ENCODE peak calls at places on chromosome 11, in eight cellular contexts. One of them, this sample, is unnamed.

GRCh38 chr11:100927579-100927978 is 202.0 kb downstream of the PGR start:
- DNase-seq in dorsolateral prefrontal cortex: no peak
- DNase-seq in GM12878: no peak
- DNase-seq in AML-193: no peak
- DNase-seq in colonic mucosa: no peak
- DNase-seq in amygdala: no peak
- DNase-seq in activated CD4-positive, alpha-beta T cell treated with anti-CD3 and anti-CD28 coated beads, Interleukin-2, amount 50 U/mL, for 24 hours: no peak
- DNase-seq in SW480: no peak
- DNase-seq in this sample: no peak

GRCh38 chr11:10487002-10487647 is 32.1 kb downstream of the AMPD3 start:
- DNase-seq in dorsolateral prefrontal cortex: no peak
- DNase-seq in AML-193: no peak
- DNase-seq in SW480: no peak
- DNase-seq in colonic mucosa: no peak
- DNase-seq in GM12878: no peak
- DNase-seq in activated CD4-positive, alpha-beta T cell treated with anti-CD3 and anti-CD28 coated beads, Interleukin-2, amount 50 U/mL, for 24 hours: no peak
- DNase-seq in amygdala: no peak
- DNase-seq in this sample: no peak

GRCh38 chr11:121914508-121914907 is 201.5 kb downstream of the BLID start:
- DNase-seq in activated CD4-positive, alpha-beta T cell treated with anti-CD3 and anti-CD28 coated beads, Interleukin-2, amount 50 U/mL, for 24 hours: no peak
- DNase-seq in amygdala: no peak
- DNase-seq in dorsolateral prefrontal cortex: no peak
- DNase-seq in GM12878: no peak
- DNase-seq in SW480: no peak
- DNase-seq in AML-193: no peak
- DNase-seq in colonic mucosa: no peak
- DNase-seq in this sample: no peak

GRCh38 chr11:72238040-72238450 is 5.9 kb downstream of the PHOX2A start:
- DNase-seq in AML-193: peak; percentile 19
- DNase-seq in amygdala: peak; percentile 39
- DNase-seq in colonic mucosa: peak; percentile 70
- DNase-seq in GM12878: no peak
- DNase-seq in dorsolateral prefrontal cortex: peak; percentile 34
- DNase-seq in activated CD4-positive, alpha-beta T cell treated with anti-CD3 and anti-CD28 coated beads, Interleukin-2, amount 50 U/mL, for 24 hours: peak; percentile 30
- DNase-seq in SW480: no peak
- DNase-seq in this sample: peak; percentile 36

GRCh38 chr11:11558352-11558751 is 63.5 kb downstream of the GALNT18 start:
- DNase-seq in activated CD4-positive, alpha-beta T cell treated with anti-CD3 and anti-CD28 coated beads, Interleukin-2, amount 50 U/mL, for 24 hours: no peak
- DNase-seq in dorsolateral prefrontal cortex: no peak
- DNase-seq in GM12878: no peak
- DNase-seq in colonic mucosa: no peak
- DNase-seq in amygdala: no peak
- DNase-seq in AML-193: no peak
- DNase-seq in SW480: no peak
- DNase-seq in this sample: no peak

GRCh38 chr11:113778111-113778910 is 1.3 kb upstream of the CLDN25 start:
- DNase-seq in GM12878: no peak
- DNase-seq in activated CD4-positive, alpha-beta T cell treated with anti-CD3 and anti-CD28 coated beads, Interleukin-2, amount 50 U/mL, for 24 hours: no peak
- DNase-seq in dorsolateral prefrontal cortex: peak; percentile 60
- DNase-seq in SW480: peak; percentile 38
- DNase-seq in colonic mucosa: no peak
- DNase-seq in amygdala: peak; percentile 69
- DNase-seq in AML-193: no peak
- DNase-seq in this sample: no peak

GRCh38 chr11:65087827-65088226 is 3.8 kb downstream of the ZFPL1 start:
- DNase-seq in SW480: no peak
- DNase-seq in amygdala: no peak
- DNase-seq in colonic mucosa: no peak
- DNase-seq in dorsolateral prefrontal cortex: no peak
- DNase-seq in activated CD4-positive, alpha-beta T cell treated with anti-CD3 and anti-CD28 coated beads, Interleukin-2, amount 50 U/mL, for 24 hours: no peak
- DNase-seq in GM12878: no peak
- DNase-seq in AML-193: no peak
- DNase-seq in this sample: no peak

GRCh38 chr11:72634016-72634415 is 40.2 kb downstream of the PDE2A start:
- DNase-seq in GM12878: no peak
- DNase-seq in amygdala: no peak
- DNase-seq in SW480: no peak
- DNase-seq in AML-193: no peak
- DNase-seq in activated CD4-positive, alpha-beta T cell treated with anti-CD3 and anti-CD28 coated beads, Interleukin-2, amount 50 U/mL, for 24 hours: no peak
- DNase-seq in colonic mucosa: no peak
- DNase-seq in dorsolateral prefrontal cortex: no peak
- DNase-seq in this sample: no peak

GRCh38 chr11:2271077-2271326 is 614 bp upstream of the ASCL2 start:
- DNase-seq in SW480: peak; percentile 68
- DNase-seq in AML-193: peak; percentile 43
- DNase-seq in dorsolateral prefrontal cortex: no peak
- DNase-seq in activated CD4-positive, alpha-beta T cell treated with anti-CD3 and anti-CD28 coated beads, Interleukin-2, amount 50 U/mL, for 24 hours: peak; percentile 14
- DNase-seq in amygdala: no peak
- DNase-seq in GM12878: no peak
- DNase-seq in colonic mucosa: peak; percentile 39
- DNase-seq in this sample: no peak

GRCh38 chr11:99682646-99683045 is 661.9 kb downstream of the CNTN5 start:
- DNase-seq in colonic mucosa: no peak
- DNase-seq in dorsolateral prefrontal cortex: no peak
- DNase-seq in SW480: no peak
- DNase-seq in GM12878: no peak
- DNase-seq in activated CD4-positive, alpha-beta T cell treated with anti-CD3 and anti-CD28 coated beads, Interleukin-2, amount 50 U/mL, for 24 hours: no peak
- DNase-seq in amygdala: no peak
- DNase-seq in AML-193: no peak
- DNase-seq in this sample: no peak

GRCh38 chr11:128686745-128687177 is 7.1 kb upstream of the FLI1 start:
- DNase-seq in activated CD4-positive, alpha-beta T cell treated with anti-CD3 and anti-CD28 coated beads, Interleukin-2, amount 50 U/mL, for 24 hours: peak; percentile 51
- DNase-seq in colonic mucosa: no peak
- DNase-seq in dorsolateral prefrontal cortex: no peak
- DNase-seq in SW480: no peak
- DNase-seq in AML-193: no peak
- DNase-seq in amygdala: no peak
- DNase-seq in GM12878: no peak
- DNase-seq in this sample: no peak

GRCh38 chr11:6745018-6745417 is 26.8 kb downstream of the OR2AG2 start:
- DNase-seq in colonic mucosa: no peak
- DNase-seq in activated CD4-positive, alpha-beta T cell treated with anti-CD3 and anti-CD28 coated beads, Interleukin-2, amount 50 U/mL, for 24 hours: no peak
- DNase-seq in amygdala: no peak
- DNase-seq in dorsolateral prefrontal cortex: no peak
- DNase-seq in GM12878: no peak
- DNase-seq in SW480: no peak
- DNase-seq in AML-193: no peak
- DNase-seq in this sample: no peak

GRCh38 chr11:115984228-115984627 is 480.0 kb upstream of the CADM1 start:
- DNase-seq in GM12878: no peak
- DNase-seq in SW480: no peak
- DNase-seq in amygdala: no peak
- DNase-seq in AML-193: no peak
- DNase-seq in dorsolateral prefrontal cortex: no peak
- DNase-seq in activated CD4-positive, alpha-beta T cell treated with anti-CD3 and anti-CD28 coated beads, Interleukin-2, amount 50 U/mL, for 24 hours: no peak
- DNase-seq in colonic mucosa: no peak
- DNase-seq in this sample: no peak

GRCh38 chr11:33620423-33621120 is 80.1 kb downstream of the C11orf91 start:
- DNase-seq in activated CD4-positive, alpha-beta T cell treated with anti-CD3 and anti-CD28 coated beads, Interleukin-2, amount 50 U/mL, for 24 hours: no peak
- DNase-seq in GM12878: no peak
- DNase-seq in dorsolateral prefrontal cortex: no peak
- DNase-seq in colonic mucosa: no peak
- DNase-seq in amygdala: no peak
- DNase-seq in AML-193: no peak
- DNase-seq in SW480: no peak
- DNase-seq in this sample: no peak

GRCh38 chr11:63918576-63919171 is 1.7 kb upstream of the RCOR2 start:
- DNase-seq in dorsolateral prefrontal cortex: no peak
- DNase-seq in AML-193: no peak
- DNase-seq in activated CD4-positive, alpha-beta T cell treated with anti-CD3 and anti-CD28 coated beads, Interleukin-2, amount 50 U/mL, for 24 hours: no peak
- DNase-seq in colonic mucosa: peak; percentile 56
- DNase-seq in amygdala: no peak
- DNase-seq in SW480: no peak
- DNase-seq in GM12878: no peak
- DNase-seq in this sample: no peak

GRCh38 chr11:112178428-112178827 is 3.1 kb downstream of the BCO2 start:
- DNase-seq in SW480: no peak
- DNase-seq in dorsolateral prefrontal cortex: no peak
- DNase-seq in GM12878: no peak
- DNase-seq in AML-193: no peak
- DNase-seq in colonic mucosa: no peak
- DNase-seq in activated CD4-positive, alpha-beta T cell treated with anti-CD3 and anti-CD28 coated beads, Interleukin-2, amount 50 U/mL, for 24 hours: no peak
- DNase-seq in amygdala: no peak
- DNase-seq in this sample: no peak

GRCh38 chr11:1304376-1304775 is 5.1 kb downstream of the TOLLIP start:
- DNase-seq in dorsolateral prefrontal cortex: peak; percentile 35
- DNase-seq in amygdala: no peak
- DNase-seq in colonic mucosa: peak; percentile 67
- DNase-seq in SW480: no peak
- DNase-seq in AML-193: no peak
- DNase-seq in GM12878: no peak
- DNase-seq in activated CD4-positive, alpha-beta T cell treated with anti-CD3 and anti-CD28 coated beads, Interleukin-2, amount 50 U/mL, for 24 hours: no peak
- DNase-seq in this sample: no peak

GRCh38 chr11:126683766-126684728 is 316.5 kb downstream of the KIRREL3 start:
- DNase-seq in dorsolateral prefrontal cortex: no peak
- DNase-seq in amygdala: no peak
- DNase-seq in colonic mucosa: no peak
- DNase-seq in activated CD4-positive, alpha-beta T cell treated with anti-CD3 and anti-CD28 coated beads, Interleukin-2, amount 50 U/mL, for 24 hours: no peak
- DNase-seq in GM12878: no peak
- DNase-seq in SW480: no peak
- DNase-seq in AML-193: no peak
- DNase-seq in this sample: no peak

GRCh38 chr11:34439521-34440258 is 956 bp downstream of the CAT start:
- DNase-seq in activated CD4-positive, alpha-beta T cell treated with anti-CD3 and anti-CD28 coated beads, Interleukin-2, amount 50 U/mL, for 24 hours: no peak
- DNase-seq in amygdala: no peak
- DNase-seq in AML-193: no peak
- DNase-seq in colonic mucosa: peak; percentile 43
- DNase-seq in GM12878: no peak
- DNase-seq in dorsolateral prefrontal cortex: no peak
- DNase-seq in SW480: peak; percentile 25
- DNase-seq in this sample: no peak

GRCh38 chr11:86244063-86244521 is 461 bp upstream of the EED start:
- DNase-seq in colonic mucosa: peak; percentile 89
- DNase-seq in AML-193: no peak
- DNase-seq in amygdala: peak; percentile 77
- DNase-seq in activated CD4-positive, alpha-beta T cell treated with anti-CD3 and anti-CD28 coated beads, Interleukin-2, amount 50 U/mL, for 24 hours: peak; percentile 89
- DNase-seq in SW480: peak; percentile 91
- DNase-seq in GM12878: no peak
- DNase-seq in dorsolateral prefrontal cortex: peak; percentile 86
- DNase-seq in this sample: peak; percentile 56

GRCh38 chr11:19447150-19447566 is 206.4 kb upstream of the E2F8 start:
- DNase-seq in dorsolateral prefrontal cortex: no peak
- DNase-seq in amygdala: no peak
- DNase-seq in GM12878: no peak
- DNase-seq in activated CD4-positive, alpha-beta T cell treated with anti-CD3 and anti-CD28 coated beads, Interleukin-2, amount 50 U/mL, for 24 hours: no peak
- DNase-seq in colonic mucosa: no peak
- DNase-seq in AML-193: no peak
- DNase-seq in SW480: peak; percentile 74
- DNase-seq in this sample: no peak

GRCh38 chr11:105878510-105878909 is 143.5 kb downstream of the MSANTD4 start:
- DNase-seq in AML-193: no peak
- DNase-seq in GM12878: no peak
- DNase-seq in amygdala: no peak
- DNase-seq in dorsolateral prefrontal cortex: no peak
- DNase-seq in activated CD4-positive, alpha-beta T cell treated with anti-CD3 and anti-CD28 coated beads, Interleukin-2, amount 50 U/mL, for 24 hours: no peak
- DNase-seq in SW480: no peak
- DNase-seq in colonic mucosa: peak; percentile 25
- DNase-seq in this sample: no peak

GRCh38 chr11:113376156-113376555 is 11.4 kb upstream of the ANKK1 start:
- DNase-seq in GM12878: no peak
- DNase-seq in SW480: no peak
- DNase-seq in amygdala: no peak
- DNase-seq in colonic mucosa: no peak
- DNase-seq in activated CD4-positive, alpha-beta T cell treated with anti-CD3 and anti-CD28 coated beads, Interleukin-2, amount 50 U/mL, for 24 hours: no peak
- DNase-seq in dorsolateral prefrontal cortex: no peak
- DNase-seq in AML-193: no peak
- DNase-seq in this sample: no peak

GRCh38 chr11:6979365-6979764 is 40.8 kb downstream of the ZNF214 start:
- DNase-seq in amygdala: no peak
- DNase-seq in GM12878: no peak
- DNase-seq in dorsolateral prefrontal cortex: no peak
- DNase-seq in SW480: no peak
- DNase-seq in colonic mucosa: no peak
- DNase-seq in AML-193: no peak
- DNase-seq in activated CD4-positive, alpha-beta T cell treated with anti-CD3 and anti-CD28 coated beads, Interleukin-2, amount 50 U/mL, for 24 hours: no peak
- DNase-seq in this sample: no peak

GRCh38 chr11:15038963-15039362 is 34.4 kb upstream of the CALCB start:
- DNase-seq in amygdala: no peak
- DNase-seq in GM12878: no peak
- DNase-seq in dorsolateral prefrontal cortex: no peak
- DNase-seq in AML-193: no peak
- DNase-seq in colonic mucosa: no peak
- DNase-seq in activated CD4-positive, alpha-beta T cell treated with anti-CD3 and anti-CD28 coated beads, Interleukin-2, amount 50 U/mL, for 24 hours: no peak
- DNase-seq in SW480: peak; percentile 36
- DNase-seq in this sample: no peak

GRCh38 chr11:7098235-7098832 is 9.5 kb downstream of the RBMXL2 start:
- DNase-seq in GM12878: peak; percentile 40
- DNase-seq in SW480: peak; percentile 64
- DNase-seq in dorsolateral prefrontal cortex: no peak
- DNase-seq in activated CD4-positive, alpha-beta T cell treated with anti-CD3 and anti-CD28 coated beads, Interleukin-2, amount 50 U/mL, for 24 hours: peak; percentile 4
- DNase-seq in colonic mucosa: no peak
- DNase-seq in AML-193: peak; percentile 62
- DNase-seq in amygdala: no peak
- DNase-seq in this sample: no peak

GRCh38 chr11:64924910-64925284 is 408 bp downstream of the PPP2R5B start:
- DNase-seq in colonic mucosa: peak; percentile 33
- DNase-seq in activated CD4-positive, alpha-beta T cell treated with anti-CD3 and anti-CD28 coated beads, Interleukin-2, amount 50 U/mL, for 24 hours: no peak
- DNase-seq in GM12878: no peak
- DNase-seq in AML-193: no peak
- DNase-seq in dorsolateral prefrontal cortex: no peak
- DNase-seq in amygdala: no peak
- DNase-seq in SW480: no peak
- DNase-seq in this sample: no peak

GRCh38 chr11:117944554-117944953 is 15.4 kb upstream of the TMPRSS13 start:
- DNase-seq in AML-193: no peak
- DNase-seq in amygdala: no peak
- DNase-seq in activated CD4-positive, alpha-beta T cell treated with anti-CD3 and anti-CD28 coated beads, Interleukin-2, amount 50 U/mL, for 24 hours: no peak
- DNase-seq in GM12878: no peak
- DNase-seq in SW480: no peak
- DNase-seq in dorsolateral prefrontal cortex: no peak
- DNase-seq in colonic mucosa: no peak
- DNase-seq in this sample: no peak

GRCh38 chr11:67289651-67290479 is 762 bp downstream of the ANKRD13D start:
- DNase-seq in SW480: no peak
- DNase-seq in colonic mucosa: no peak
- DNase-seq in AML-193: no peak
- DNase-seq in amygdala: no peak
- DNase-seq in activated CD4-positive, alpha-beta T cell treated with anti-CD3 and anti-CD28 coated beads, Interleukin-2, amount 50 U/mL, for 24 hours: no peak
- DNase-seq in dorsolateral prefrontal cortex: no peak
- DNase-seq in GM12878: no peak
- DNase-seq in this sample: no peak

GRCh38 chr11:28704801-28705200 is 596.6 kb downstream of the METTL15 start:
- DNase-seq in amygdala: no peak
- DNase-seq in activated CD4-positive, alpha-beta T cell treated with anti-CD3 and anti-CD28 coated beads, Interleukin-2, amount 50 U/mL, for 24 hours: no peak
- DNase-seq in colonic mucosa: no peak
- DNase-seq in AML-193: no peak
- DNase-seq in GM12878: no peak
- DNase-seq in SW480: no peak
- DNase-seq in dorsolateral prefrontal cortex: no peak
- DNase-seq in this sample: no peak

GRCh38 chr11:65434667-65435179 is 12.1 kb downstream of the NEAT1 start:
- DNase-seq in AML-193: no peak
- DNase-seq in colonic mucosa: no peak
- DNase-seq in amygdala: no peak
- DNase-seq in SW480: no peak
- DNase-seq in dorsolateral prefrontal cortex: no peak
- DNase-seq in activated CD4-positive, alpha-beta T cell treated with anti-CD3 and anti-CD28 coated beads, Interleukin-2, amount 50 U/mL, for 24 hours: no peak
- DNase-seq in GM12878: no peak
- DNase-seq in this sample: no peak

GRCh38 chr11:70495351-70496310 is 97.3 kb downstream of the CTTN start:
- DNase-seq in amygdala: no peak
- DNase-seq in dorsolateral prefrontal cortex: no peak
- DNase-seq in activated CD4-positive, alpha-beta T cell treated with anti-CD3 and anti-CD28 coated beads, Interleukin-2, amount 50 U/mL, for 24 hours: no peak
- DNase-seq in colonic mucosa: no peak
- DNase-seq in SW480: no peak
- DNase-seq in AML-193: no peak
- DNase-seq in GM12878: no peak
- DNase-seq in this sample: no peak

GRCh38 chr11:129143335-129143734 is 48.8 kb downstream of the ARHGAP32 start:
- DNase-seq in GM12878: no peak
- DNase-seq in amygdala: peak; percentile 40
- DNase-seq in SW480: peak; percentile 99
- DNase-seq in colonic mucosa: peak; percentile 74
- DNase-seq in activated CD4-positive, alpha-beta T cell treated with anti-CD3 and anti-CD28 coated beads, Interleukin-2, amount 50 U/mL, for 24 hours: no peak
- DNase-seq in AML-193: no peak
- DNase-seq in dorsolateral prefrontal cortex: peak; percentile 67
- DNase-seq in this sample: no peak